ENCODE peak calls at places on chromosomes 11 and 22, in six cellular contexts. G, J, H, K, A and S are unnamed samples.

GRCh38 chr11:63523151-63523550 is 13.5 kb upstream of the PLAAT4 start:
- DNase-seq in A (no peak), J (no peak), K (no peak), H (no peak), G (peak; percentile 55), S (no peak)

GRCh38 chr22:20080445-20080775 is 369 bp downstream of the DGCR8 start:
- DNase-seq in A (no peak), K (peak; percentile 50), G (peak; percentile 50), H (peak; percentile 35), J (peak; percentile 2), S (peak; percentile 44)

GRCh38 chr22:23256986-23257888 is 76.9 kb downstream of the BCR start:
- DNase-seq in K (no peak), A (no peak), H (peak; percentile 79), G (no peak), J (no peak), S (no peak)

GRCh38 chr22:28933321-28933720 is 49.9 kb downstream of the ZNRF3 start:
- DNase-seq in J (no peak), H (no peak), A (no peak), K (no peak), G (no peak), S (no peak)

GRCh38 chr11:71120346-71120963 is 131.9 kb downstream of the SHANK2 start:
- DNase-seq in H (peak; percentile 18), A (no peak), K (no peak), G (peak; percentile 56), J (no peak), S (no peak)

GRCh38 chr11:119664063-119664572 is 64.9 kb downstream of the NECTIN1 start:
- DNase-seq in A (no peak), J (no peak), G (no peak), K (no peak), H (no peak), S (no peak)

GRCh38 chr22:19663821-19664325 is 50.4 kb upstream of the SEPTIN5 start:
- DNase-seq in A (no peak), K (no peak), H (peak; percentile 74), J (peak; percentile 81), G (no peak), S (no peak)

GRCh38 chr22:42315392-42315756 is 44.9 kb upstream of the TCF20 start:
- DNase-seq in G (no peak), K (no peak), J (no peak), A (no peak), H (no peak), S (no peak)

GRCh38 chr22:24410110-24410856 is 17.1 kb upstream of the ADORA2A start:
- DNase-seq in A (no peak), H (peak; percentile 23), K (no peak), J (peak; percentile 40), G (no peak), S (no peak)

GRCh38 chr22:42307806-42308563 is 37.5 kb upstream of the TCF20 start:
- DNase-seq in G (no peak), H (no peak), J (no peak), A (no peak), K (no peak), S (peak; percentile 60)

GRCh38 chr22:38982008-38982927 is at the start of gene APOBEC3B:
- DNase-seq in G (peak; percentile 91), H (peak; percentile 94), A (peak; percentile 70), J (peak; percentile 80), K (peak; percentile 32), S (no peak)

GRCh38 chr22:22024440-22024839 is 41.9 kb upstream of the TOP3B start:
- DNase-seq in K (no peak), G (no peak), H (no peak), J (no peak), A (no peak), S (no peak)

GRCh38 chr11:110029714-110030113 is 63.5 kb upstream of the ZC3H12C start:
- DNase-seq in G (no peak), K (no peak), J (no peak), A (no peak), H (no peak), S (no peak)

GRCh38 chr11:116913000-116913399 is 75.6 kb upstream of the APOA1 start:
- DNase-seq in G (peak; percentile 22), J (peak; percentile 61), K (no peak), A (peak; percentile 28), H (peak; percentile 87), S (no peak)

GRCh38 chr11:10673476-10674062 is 20.0 kb downstream of the IRAG1 start:
- DNase-seq in G (no peak), K (no peak), A (no peak), J (no peak), H (no peak), S (no peak)
- TF ChIP-seq CTCF in G (no peak), K (no peak), A (no peak), J (no peak), H (no peak), S (no peak)

GRCh38 chr22:37058917-37059701 is 7.6 kb downstream of the KCTD17 start:
- DNase-seq in A (no peak), H (no peak), K (no peak), J (no peak), G (no peak), S (no peak)
- TF ChIP-seq CTCF in A (no peak), H (no peak), K (no peak), J (no peak), G (no peak), S (no peak)

GRCh38 chr11:60482361-60482760 is 10.2 kb upstream of the MS4A12 start:
- DNase-seq in A (no peak), G (no peak), K (no peak), H (no peak), J (no peak), S (no peak)

DNA sequence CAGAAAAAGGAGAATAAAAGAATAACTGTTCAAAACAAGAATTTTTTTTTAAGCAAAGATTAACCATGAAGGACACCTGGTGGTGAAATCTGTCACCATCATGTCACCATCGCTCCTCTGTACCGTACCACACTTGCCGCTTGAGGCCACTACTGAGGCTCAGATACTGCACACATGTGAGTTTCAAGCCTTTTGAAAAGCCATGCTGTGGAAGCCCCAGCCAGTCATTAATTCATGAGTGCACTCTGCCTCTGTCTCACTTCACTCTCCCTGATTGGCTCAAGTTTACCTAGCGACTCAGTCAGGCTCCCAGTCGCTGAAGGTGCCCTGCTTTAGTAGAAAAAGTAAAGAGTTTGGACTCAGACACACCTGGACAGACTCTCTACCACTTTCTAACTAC is 6.6 kb upstream of the MS4A12 start:
- DNase-seq in J (no peak), H (no peak), A (no peak), G (peak; percentile 37), K (peak; percentile 8), S (no peak)
- TF ChIP-seq CTCF in J (peak; percentile 20), H (no peak), A (no peak), G (peak; percentile 19), K (peak; percentile 71), S (peak; percentile 25)

GRCh38 chr11:75814686-75815344 is at the start of gene UVRAG:
- DNase-seq in K (peak; percentile 100), J (peak; percentile 100), G (peak; percentile 99), A (peak; percentile 99), H (peak; percentile 100), S (peak; percentile 93)

GRCh38 chr11:75816561-75817239 is 1.7 kb downstream of the UVRAG start:
- DNase-seq in H (no peak), G (no peak), K (no peak), A (no peak), J (no peak), S (no peak)

GRCh38 chr11:75814369-75814685 is 683 bp upstream of the UVRAG start:
- DNase-seq in K (no peak), H (no peak), G (no peak), J (no peak), A (no peak), S (no peak)

GRCh38 chr11:75813622-75814039 is 1.4 kb upstream of the UVRAG start:
- DNase-seq in G (no peak), J (no peak), A (no peak), H (no peak), K (no peak), S (no peak)

GRCh38 chr11:75815345-75815983 is 454 bp downstream of the UVRAG start:
- DNase-seq in J (peak; percentile 25), A (no peak), H (peak; percentile 27), G (peak; percentile 27), K (peak; percentile 31), S (no peak)
- TF ChIP-seq CTCF in J (no peak), A (no peak), H (no peak), G (no peak), K (peak; percentile 6), S (no peak)

DNA sequence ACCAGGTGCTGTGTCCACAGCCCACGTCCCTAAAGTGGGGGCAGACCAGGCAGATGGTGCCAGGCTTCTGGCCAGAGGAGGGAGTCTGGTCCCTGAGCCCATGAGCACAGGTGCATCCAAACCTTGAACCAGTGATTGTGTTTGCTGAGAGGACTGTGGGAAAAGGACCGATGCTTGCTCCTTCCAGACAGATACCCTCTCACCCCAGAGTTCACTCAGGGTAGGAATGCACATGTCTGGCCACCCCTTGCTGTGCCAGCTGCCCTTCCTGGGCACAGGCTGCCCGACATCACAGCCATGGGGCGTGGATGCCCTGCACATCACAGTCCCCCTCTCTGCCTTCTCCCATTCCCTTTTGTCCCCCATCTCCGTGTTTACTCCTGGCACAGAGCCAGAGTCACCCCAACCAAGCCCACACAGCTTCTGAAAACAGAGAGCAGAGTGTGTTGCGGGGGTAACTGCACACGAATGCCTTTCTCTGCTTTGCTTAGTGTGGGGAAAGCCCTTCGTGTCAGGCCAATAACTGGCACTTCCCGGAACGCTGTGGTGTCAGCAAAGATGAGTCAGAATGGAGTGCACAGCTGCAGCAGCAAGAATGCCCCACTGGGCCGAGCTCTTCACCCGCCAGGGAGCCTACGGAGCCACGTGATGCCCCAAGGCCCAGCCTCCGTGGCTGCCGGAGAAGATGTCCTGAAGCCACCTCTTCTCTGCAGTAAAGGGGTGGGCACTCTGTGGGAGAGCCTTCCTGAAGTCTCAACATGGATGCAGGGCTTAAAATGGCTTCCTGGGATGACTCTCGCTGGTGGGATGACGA is 7.6 kb downstream of the CARS1 start:
- DNase-seq in J (peak; percentile 93), G (peak; percentile 77), A (peak; percentile 92), H (peak; percentile 94), K (no peak), S (no peak)
- TF ChIP-seq CTCF in J (peak; percentile 67), G (peak; percentile 16), A (peak; percentile 64), H (peak; percentile 52), K (no peak), S (no peak)

GRCh38 chr11:74170694-74171629 is at the start of the genes C2CD3 and PPME1:
- DNase-seq in J (peak; percentile 99), H (peak; percentile 99), K (peak; percentile 93), A (peak; percentile 98), G (peak; percentile 99), S (peak; percentile 68)
- TF ChIP-seq CTCF in J (peak; percentile 46), H (peak; percentile 44), K (peak; percentile 53), A (peak; percentile 45), G (peak; percentile 41), S (peak; percentile 23)

GRCh38 chr11:35141034-35141433 is 2.1 kb downstream of the CD44 start:
- DNase-seq in J (no peak), G (no peak), A (no peak), H (no peak), K (no peak), S (no peak)

GRCh38 chr11:35143509-35144102 is 4.6 kb downstream of the CD44 start:
- DNase-seq in J (no peak), K (no peak), G (no peak), A (no peak), H (no peak), S (no peak)

GRCh38 chr11:35141538-35141937 is 2.6 kb downstream of the CD44 start:
- DNase-seq in K (no peak), G (no peak), A (no peak), H (no peak), J (no peak), S (no peak)

GRCh38 chr11:35144103-35144741 is 5.3 kb downstream of the CD44 start:
- DNase-seq in J (peak; percentile 53), G (no peak), K (no peak), H (peak; percentile 81), A (peak; percentile 35), S (no peak)

GRCh38 chr11:35142481-35143207 is 3.7 kb downstream of the CD44 start:
- DNase-seq in K (no peak), G (no peak), H (peak; percentile 68), J (peak; percentile 49), A (no peak), S (no peak)
- TF ChIP-seq CTCF in K (no peak), G (no peak), H (no peak), J (no peak), A (no peak), S (no peak)